ENCODE peak calls at places on chromosomes 7 and 10, in five cellular contexts. X is IMR-90, J is endothelial cell of umbilical vein, F is mammary epithelial cell, Y is OCI-LY7. N is an unnamed sample.

GRCh38 chr7:120743128-120743527 is 114.8 kb downstream of the TSPAN12 start:
- DNase-seq in X (no peak), J (no peak), F (no peak), Y (no peak), N (no peak)

GRCh38 chr7:116948934-116949333 is 4.4 kb upstream of the ST7 start:
- DNase-seq in X (no peak), J (no peak), F (no peak), Y (no peak), N (no peak)

GRCh38 chr10:52672880-52673279 is 99.7 kb downstream of the MBL2 start:
- DNase-seq in X (no peak), J (no peak), F (no peak), Y (no peak), N (no peak)

GRCh38 chr7:55415173-55415778 is 50.1 kb downstream of the LANCL2 start:
- DNase-seq in X (peak; percentile 65), J (peak; percentile 84), F (peak; percentile 57), Y (peak; percentile 84), N (peak; percentile 90)

GRCh38 chr7:132424277-132424676 is 152.0 kb downstream of the PLXNA4 start:
- DNase-seq in X (no peak), J (no peak), F (no peak), Y (no peak), N (no peak)

GRCh38 chr7:132066776-132067175 is 509.5 kb downstream of the PLXNA4 start:
- DNase-seq in X (peak; percentile 48), J (no peak), F (no peak), Y (no peak), N (peak; percentile 37)

GRCh38 chr10:124906551-124907001 is 35.3 kb upstream of the ZRANB1 start:
- DNase-seq in X (peak; percentile 95), J (no peak), F (peak; percentile 79), Y (no peak), N (no peak)

GRCh38 chr7:107678110-107678753 is 17.6 kb downstream of the SLC26A4 start:
- DNase-seq in X (no peak), J (no peak), F (no peak), Y (peak; percentile 20), N (no peak)

GRCh38 chr7:80095545-80095944 is 39.1 kb upstream of the GNAI1 start:
- DNase-seq in X (peak; percentile 29), J (peak; percentile 37), F (no peak), Y (no peak), N (no peak)

GRCh38 chr10:20990604-20991003 is 93.5 kb upstream of the NEBL start:
- DNase-seq in X (no peak), J (no peak), F (peak; percentile 66), Y (no peak), N (no peak)

GRCh38 chr10:15784662-15785300 is 65.1 kb upstream of the ITGA8 start:
- DNase-seq in X (peak; percentile 56), J (no peak), F (no peak), Y (no peak), N (no peak)

GRCh38 chr7:28378574-28379149 is 33.7 kb upstream of the CREB5 start:
- DNase-seq in X (peak; percentile 34), J (no peak), F (peak; percentile 44), Y (no peak), N (no peak)

GRCh38 chr7:135260930-135261721 is 27.5 kb downstream of the STRA8 start:
- DNase-seq in X (peak; percentile 11), J (peak; percentile 36), F (no peak), Y (no peak), N (no peak)

GRCh38 chr7:30920021-30920583 is 8.4 kb downstream of the AQP1 start:
- DNase-seq in X (no peak), J (no peak), F (no peak), Y (no peak), N (no peak)

GRCh38 chr10:14016942-14017341 is 313.8 kb downstream of the FRMD4A start:
- DNase-seq in X (no peak), J (no peak), F (no peak), Y (no peak), N (no peak)

GRCh38 chr10:29392376-29393021 is 103.6 kb downstream of the LYZL1 start:
- DNase-seq in X (peak; percentile 31), J (peak; percentile 47), F (peak; percentile 19), Y (peak; percentile 26), N (peak; percentile 74)

GRCh38 chr7:41705109-41705871 is 2.4 kb upstream of the INHBA start:
- DNase-seq in X (peak; percentile 93), J (peak; percentile 94), F (peak; percentile 86), Y (peak; percentile 65), N (peak; percentile 95)

GRCh38 chr7:24025765-24026164 is 258.2 kb upstream of the NPY start:
- DNase-seq in X (no peak), J (no peak), F (no peak), Y (no peak), N (no peak)

GRCh38 chr7:24024689-24025088 is 259.3 kb upstream of the NPY start:
- DNase-seq in X (no peak), J (no peak), F (no peak), Y (no peak), N (no peak)

GRCh38 chr7:24024276-24024675 is 259.7 kb upstream of the NPY start:
- DNase-seq in X (no peak), J (no peak), F (no peak), Y (no peak), N (no peak)

GRCh38 chr7:24029068-24029467 is 254.9 kb upstream of the NPY start:
- DNase-seq in X (no peak), J (no peak), F (no peak), Y (no peak), N (no peak)

DNA sequence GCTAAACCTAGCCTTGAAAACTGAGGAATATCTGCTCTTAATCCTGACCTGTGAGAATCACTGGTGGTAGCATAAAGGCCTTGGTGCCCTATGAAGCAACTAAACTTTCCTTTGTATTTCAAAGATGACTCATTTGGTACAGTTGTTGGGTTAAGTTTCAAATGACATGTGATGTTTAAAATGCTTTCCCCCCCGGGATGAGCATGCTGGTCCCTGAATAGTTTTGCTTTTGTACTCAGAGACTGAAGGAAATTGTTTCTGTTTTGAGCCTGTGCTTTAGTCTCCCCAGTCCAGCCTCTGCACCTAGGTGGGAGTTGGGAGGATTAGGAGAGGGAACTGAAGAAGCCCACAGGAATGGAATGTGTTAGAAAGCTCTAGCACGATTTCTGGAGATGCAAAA is 258.9 kb upstream of the NPY start:
- DNase-seq in X (peak; percentile 8), J (no peak), F (peak; percentile 18), Y (no peak), N (no peak)
- H3K4me2 ChIP-seq in X (no peak overlapping the region), J (no peak overlapping the region), F (no peak overlapping the region), Y (no peak overlapping the region), N (no peak overlapping the region)

GRCh38 chr7:115300228-115300870 is 378.5 kb downstream of the MDFIC start:
- DNase-seq in X (peak; percentile 72), J (no peak), F (peak; percentile 4), Y (no peak), N (no peak)
- H2AFZ ChIP-seq in X (no peak overlapping the region), J (no peak overlapping the region), F (no peak overlapping the region), Y (no peak overlapping the region), N (no peak overlapping the region)

DNA sequence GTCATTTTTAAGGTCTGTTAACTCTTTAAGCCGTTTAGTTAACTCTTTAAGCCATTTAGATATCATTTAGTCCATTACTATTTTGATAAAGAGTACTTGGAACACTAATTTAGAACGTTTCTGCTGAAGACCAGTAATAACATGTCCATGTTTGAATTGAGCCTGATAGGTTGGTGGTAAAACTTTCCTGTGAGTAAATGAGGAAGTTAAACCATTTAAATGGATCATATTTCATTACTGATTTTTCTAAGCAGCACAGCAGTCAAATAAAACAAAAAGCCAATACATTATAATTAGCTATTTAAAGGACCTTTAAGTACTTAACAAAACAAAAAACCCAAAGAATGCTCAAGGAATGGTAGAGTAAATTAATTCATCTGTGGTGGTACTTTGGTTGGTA is 29.4 kb downstream of the PHTF2 start:
- DNase-seq in X (no peak), J (no peak), F (no peak), Y (no peak), N (no peak)
- H4K20me1 ChIP-seq in X (no peaks in the 10 kb centered on the region), J (no peaks in the 10 kb centered on the region), F (no peaks in the 10 kb centered on the region), Y (peaks cover 1% of the 10 kb centered on the region), N (no peaks in the 10 kb centered on the region)

GRCh38 chr7:150465414-150465813 is 15.0 kb downstream of the GIMAP8 start:
- DNase-seq in X (no peak), J (peak; percentile 27), F (peak; percentile 63), Y (no peak), N (no peak)
- H3K4me2 ChIP-seq in X (no peak overlapping the region), J (no peak overlapping the region), F (no peak overlapping the region), Y (no peak overlapping the region), N (no peak overlapping the region)

GRCh38 chr7:148537435-148537834 is 53.1 kb upstream of the C7orf33 start:
- DNase-seq in X (no peak), J (no peak), F (no peak), Y (no peak), N (no peak)

GRCh38 chr7:148540041-148540738 is 50.4 kb upstream of the C7orf33 start:
- DNase-seq in X (peak; percentile 59), J (no peak), F (peak; percentile 73), Y (no peak), N (peak; percentile 31)

GRCh38 chr7:148535227-148535626 is 55.3 kb upstream of the C7orf33 start:
- DNase-seq in X (no peak), J (no peak), F (peak; percentile 60), Y (peak; percentile 11), N (peak; percentile 35)
- H2AFZ ChIP-seq in X (peak overlapping the region; percentile 0), J (no peak overlapping the region), F (peak overlapping the region; percentile 93), Y (no peak overlapping the region), N (no peak overlapping the region)